ENCODE peak calls at places on chromosomes 13 and 19, in six cellular contexts. L is Panc1, T is T-cell, I is foreskin fibroblast, P is Daoy, V is Caco-2. Q is an unnamed sample.

GRCh38 chr19:46308510-46308909 is 11.7 kb downstream of the HIF3A start:
- DNase-seq in L (no peak), V (no peak), T (no peak), P (no peak), I (no peak), Q (no peak)

GRCh38 chr19:3366104-3366760 is at the start of gene NFIC:
- DNase-seq in P (peak; percentile 90), V (no peak), L (no peak), T (no peak), I (peak; percentile 92), Q (no peak)

GRCh38 chr19:2888739-2889224 is 11.9 kb upstream of the ZNF57 start:
- DNase-seq in T (peak; percentile 77), I (peak; percentile 22), L (no peak), P (no peak), V (peak; percentile 94), Q (no peak)

GRCh38 chr19:12482505-12482886 is 2.1 kb downstream of the ZNF709 start:
- DNase-seq in L (no peak), T (no peak), P (no peak), V (no peak), I (no peak), Q (no peak)

GRCh38 chr13:73767747-73768315 is 366.4 kb downstream of the KLF12 start:
- DNase-seq in I (no peak), V (no peak), P (no peak), T (no peak), L (no peak), Q (no peak)

GRCh38 chr19:5147074-5147970 is 178.4 kb downstream of the KDM4B start:
- DNase-seq in I (no peak), P (no peak), T (no peak), L (no peak), V (no peak), Q (no peak)

GRCh38 chr13:108987945-108988344 is 358.5 kb downstream of the MYO16 start:
- DNase-seq in I (no peak), P (no peak), V (no peak), T (no peak), L (no peak), Q (no peak)

GRCh38 chr19:42069619-42070293 is at the start of gene GRIK5:
- DNase-seq in T (no peak), I (no peak), V (no peak), P (no peak), L (no peak), Q (no peak)

GRCh38 chr19:12545267-12545666 is 6.0 kb downstream of the ZNF564 start:
- DNase-seq in L (no peak), P (no peak), V (no peak), T (no peak), I (no peak), Q (no peak)

GRCh38 chr19:33394723-33395560 is 21.4 kb downstream of the CEBPG start:
- DNase-seq in L (no peak), T (no peak), I (peak; percentile 27), P (no peak), V (peak; percentile 32), Q (no peak)

GRCh38 chr13:45143346-45143751 is 23.0 kb downstream of the GTF2F2 start:
- DNase-seq in V (no peak), T (no peak), L (no peak), I (no peak), P (no peak), Q (no peak)

GRCh38 chr13:104691765-104692164 is 1625.5 kb upstream of the SLC10A2 start:
- DNase-seq in L (no peak), T (no peak), P (no peak), I (no peak), V (no peak), Q (no peak)

GRCh38 chr13:20182231-20182846 is 10.4 kb downstream of the GJB2 start:
- DNase-seq in T (no peak), V (peak; percentile 64), P (peak; percentile 59), I (peak; percentile 82), L (peak; percentile 50), Q (no peak)

GRCh38 chr13:114063545-114064515 is 68.6 kb downstream of the RASA3 start:
- DNase-seq in L (no peak), P (peak; percentile 43), T (no peak), I (peak; percentile 86), V (no peak), Q (no peak)

GRCh38 chr19:41595258-41595889 is 19.4 kb downstream of the CEACAM21 start:
- DNase-seq in P (peak; percentile 87), I (peak; percentile 89), V (no peak), T (peak; percentile 36), L (peak; percentile 36), Q (peak; percentile 28)

GRCh38 chr13:24076124-24076523 is 84.4 kb upstream of the SPATA13 start:
- DNase-seq in V (no peak), L (no peak), T (no peak), P (no peak), I (peak; percentile 27), Q (no peak)

GRCh38 chr19:1450735-1451669 is 1.1 kb downstream of the APC2 start:
- DNase-seq in T (no peak), V (no peak), I (no peak), L (no peak), P (no peak), Q (no peak)